ENCODE peak calls at places on chromosomes 4 and X, in five cellular contexts. A is left cardiac atrium; W is GM18507; V is stimulated activated CD8-positive, alpha-beta memory T cell treated with anti-CD3 and anti-CD28 coated beads, Interleukin-2, amount 100 ng/mL, for 48 hours; C is activated CD4-positive, alpha-beta T cell treated with anti-CD3 and anti-CD28 coated beads, Interleukin-2, amount 50 U/mL, for 24 hours. L is an unnamed sample.

GRCh38 chr4:148557793-148558192 is 115.6 kb upstream of the NR3C2 start:
- DNase-seq in A (no peak), W (no peak), V (no peak), C (no peak), L (no peak)

GRCh38 chr4:83993774-83994173 is 457.9 kb downstream of the GPAT3 start:
- DNase-seq in A (no peak), W (no peak), V (no peak), C (no peak), L (no peak)

GRCh38 chr4:19675172-19675811 is 576.4 kb upstream of the SLIT2 start:
- DNase-seq in A (no peak), W (no peak), V (no peak), C (no peak), L (no peak)

GRCh38 chr4:115803825-115804224 is 690.4 kb upstream of the NDST4 start:
- DNase-seq in A (no peak), W (no peak), V (no peak), C (no peak), L (no peak)

GRCh38 chr4:143399113-143399949 is 62.7 kb downstream of the GAB1 start:
- DNase-seq in A (no peak), W (no peak), V (no peak), C (no peak), L (no peak)

GRCh38 chrX:13721819-13722527 is 12.4 kb downstream of the TRAPPC2 start:
- DNase-seq in A (no peak), W (no peak), V (no peak), C (no peak), L (no peak)

GRCh38 chr4:151165205-151166000 is 66.0 kb downstream of the RPS3A start:
- DNase-seq in A (no peak), W (no peak), V (no peak), C (no peak), L (no peak)

GRCh38 chr4:154471924-154472323 is 19.7 kb downstream of the DCHS2 start:
- DNase-seq in A (no peak), W (no peak), V (no peak), C (no peak), L (no peak)

GRCh38 chr4:8093587-8094274 is 64.9 kb downstream of the ABLIM2 start:
- DNase-seq in A (no peak), W (no peak), V (no peak), C (no peak), L (no peak)

GRCh38 chr4:1193206-1194027 is 21.0 kb upstream of the SPON2 start:
- DNase-seq in A (peak; percentile 24), W (no peak), V (no peak), C (no peak), L (peak; percentile 17)

GRCh38 chr4:151866266-151866918 is 105.6 kb upstream of the GATB start:
- DNase-seq in A (no peak), W (no peak), V (no peak), C (no peak), L (no peak)

GRCh38 chrX:130028196-130028595 is 45.8 kb downstream of the BCORL1 start:
- DNase-seq in A (peak; percentile 38), W (no peak), V (peak; percentile 18), C (peak; percentile 3), L (no peak)

GRCh38 chr4:75895744-75896314 is 6.4 kb downstream of the PPEF2 start:
- DNase-seq in A (no peak), W (no peak), V (no peak), C (no peak), L (no peak)

GRCh38 chrX:103170216-103170615 is 44.7 kb upstream of the BEX4 start:
- DNase-seq in A (no peak), W (no peak), V (no peak), C (no peak), L (no peak)

GRCh38 chr4:94595880-94596483 is 144.2 kb downstream of the PDLIM5 start:
- DNase-seq in A (no peak), W (peak; percentile 25), V (no peak), C (no peak), L (no peak)

GRCh38 chrX:11765449-11765848 is 7.4 kb downstream of the MSL3 start:
- DNase-seq in A (no peak), W (no peak), V (no peak), C (no peak), L (no peak)

GRCh38 chr4:17128268-17128667 is 229.8 kb upstream of the LDB2 start:
- DNase-seq in A (no peak), W (no peak), V (no peak), C (no peak), L (no peak)